ENCODE peak calls at places on chromosome 15, in six cellular contexts. X is Panc1, U is GM23338, J is transverse colon, R is breast epithelium, B is endothelial cell of umbilical vein. K is an unnamed sample.

GRCh38 chr15:46956456-46956855 is 760.8 kb upstream of the SEMA6D start:
- DNase-seq in X (no peak), U (no peak), J (no peak), R (no peak), B (no peak), K (no peak)

GRCh38 chr15:44883219-44883900 is 73.1 kb upstream of the TERB2 start:
- DNase-seq in X (no peak), U (no peak), J (no peak), R (no peak), B (no peak), K (no peak)

GRCh38 chr15:24857094-24857437 is 97.7 kb upstream of the SNRPN start:
- DNase-seq in X (no peak), U (peak; percentile 26), J (no peak), R (no peak), B (peak; percentile 33), K (no peak)

GRCh38 chr15:61155741-61156700 is 73.1 kb downstream of the RORA start:
- DNase-seq in X (no peak), U (peak; percentile 50), J (peak; percentile 18), R (no peak), B (no peak), K (no peak)

GRCh38 chr15:74869726-74870407 is 3.3 kb downstream of the SCAMP2 start:
- DNase-seq in X (no peak), U (no peak), J (peak; percentile 81), R (no peak), B (peak; percentile 43), K (peak; percentile 62)

GRCh38 chr15:77580991-77581682 is 51.6 kb downstream of the LINGO1 start:
- DNase-seq in X (no peak), U (no peak), J (no peak), R (no peak), B (no peak), K (peak; percentile 60)

GRCh38 chr15:87777054-87777498 is 479.5 kb downstream of the NTRK3 start:
- DNase-seq in X (no peak), U (no peak), J (no peak), R (no peak), B (no peak), K (no peak)

GRCh38 chr15:75136118-75136517 is 65.6 kb upstream of the C15orf39 start:
- DNase-seq in X (no peak), U (no peak), J (no peak), R (no peak), B (no peak), K (no peak)

GRCh38 chr15:73926191-73927002 is at the start of gene LOXL1:
- DNase-seq in X (no peak), U (peak; percentile 87), J (peak; percentile 63), R (peak; percentile 57), B (peak; percentile 56), K (peak; percentile 70)

GRCh38 chr15:47644713-47645112 is 72.6 kb upstream of the SEMA6D start:
- DNase-seq in X (no peak), U (no peak), J (no peak), R (no peak), B (no peak), K (no peak)

GRCh38 chr15:51218249-51218648 is 120.1 kb downstream of the CYP19A1 start:
- DNase-seq in X (no peak), U (no peak), J (no peak), R (no peak), B (no peak), K (no peak)

GRCh38 chr15:61449306-61449705 is 220.2 kb upstream of the RORA start:
- DNase-seq in X (no peak), U (peak; percentile 41), J (no peak), R (no peak), B (no peak), K (no peak)

GRCh38 chr15:101043911-101044624 is 124.9 kb downstream of the LRRK1 start:
- DNase-seq in X (no peak), U (no peak), J (peak; percentile 1), R (no peak), B (no peak), K (peak; percentile 16)

GRCh38 chr15:64443747-64444621 is 16.4 kb upstream of the ZNF609 start:
- DNase-seq in X (peak; percentile 55), U (no peak), J (no peak), R (no peak), B (peak; percentile 93), K (no peak)

GRCh38 chr15:57432141-57432701 is 55.9 kb downstream of the CGNL1 start:
- DNase-seq in X (no peak), U (peak; percentile 84), J (no peak), R (no peak), B (peak; percentile 75), K (peak; percentile 53)

GRCh38 chr15:85554852-85555521 is 174.6 kb downstream of the AKAP13 start:
- DNase-seq in X (no peak), U (no peak), J (no peak), R (no peak), B (no peak), K (no peak)

GRCh38 chr15:39869251-39869650 is 50.8 kb downstream of the GPR176 start:
- DNase-seq in X (no peak), U (no peak), J (no peak), R (no peak), B (no peak), K (no peak)

GRCh38 chr15:44215594-44215993 is 20.5 kb upstream of the FRMD5 start:
- DNase-seq in X (peak; percentile 64), U (no peak), J (no peak), R (no peak), B (peak; percentile 61), K (no peak)

GRCh38 chr15:52183562-52184173 is 7.5 kb downstream of the GNB5 start:
- DNase-seq in X (peak; percentile 36), U (peak; percentile 76), J (peak; percentile 19), R (no peak), B (peak; percentile 51), K (peak; percentile 34)

GRCh38 chr15:32125595-32125994 is 95.3 kb downstream of the CHRNA7 start:
- DNase-seq in X (no peak), U (peak; percentile 11), J (no peak), R (no peak), B (no peak), K (no peak)

GRCh38 chr15:32122013-32122412 is 91.7 kb downstream of the CHRNA7 start:
- DNase-seq in X (no peak), U (no peak), J (no peak), R (no peak), B (no peak), K (no peak)

GRCh38 chr15:32120577-32121465 is 90.5 kb downstream of the CHRNA7 start:
- DNase-seq in X (no peak), U (no peak), J (no peak), R (no peak), B (no peak), K (no peak)

GRCh38 chr15:32123473-32123872 is 93.2 kb downstream of the CHRNA7 start:
- DNase-seq in X (no peak), U (no peak), J (no peak), R (no peak), B (no peak), K (no peak)

GRCh38 chr15:32124726-32125125 is 94.4 kb downstream of the CHRNA7 start:
- DNase-seq in X (no peak), U (no peak), J (no peak), R (no peak), B (no peak), K (no peak)
- TF ChIP-seq POLR2AphosphoS5 in X (no peak), U (no peak), J (no peak), R (no peak), B (no peak), K (no peak)

GRCh38 chr15:71782447-71783165 is 27.7 kb upstream of the NR2E3 start:
- DNase-seq in X (no peak), U (no peak), J (no peak), R (no peak), B (no peak), K (no peak)
- TF ChIP-seq POLR2AphosphoS5 in X (no peak), U (no peak), J (no peak), R (no peak), B (no peak), K (no peak)

GRCh38 chr15:28286031-28286430 is 35.9 kb downstream of the HERC2 start:
- DNase-seq in X (no peak), U (no peak), J (no peak), R (no peak), B (no peak), K (no peak)
- TF ChIP-seq POLR2AphosphoS5 in X (no peak), U (no peak), J (no peak), R (no peak), B (no peak), K (no peak)

GRCh38 chr15:48937886-48938285 is 25.8 kb downstream of the SHC4 start:
- DNase-seq in X (no peak), U (no peak), J (no peak), R (no peak), B (no peak), K (no peak)

GRCh38 chr15:48941913-48942312 is 21.8 kb downstream of the SHC4 start:
- DNase-seq in X (no peak), U (no peak), J (no peak), R (no peak), B (no peak), K (no peak)

GRCh38 chr15:48936666-48937065 is 27.1 kb downstream of the SHC4 start:
- DNase-seq in X (no peak), U (no peak), J (no peak), R (no peak), B (no peak), K (no peak)

GRCh38 chr15:48940508-48940907 is 23.2 kb downstream of the SHC4 start:
- DNase-seq in X (no peak), U (no peak), J (no peak), R (no peak), B (no peak), K (no peak)

DNA sequence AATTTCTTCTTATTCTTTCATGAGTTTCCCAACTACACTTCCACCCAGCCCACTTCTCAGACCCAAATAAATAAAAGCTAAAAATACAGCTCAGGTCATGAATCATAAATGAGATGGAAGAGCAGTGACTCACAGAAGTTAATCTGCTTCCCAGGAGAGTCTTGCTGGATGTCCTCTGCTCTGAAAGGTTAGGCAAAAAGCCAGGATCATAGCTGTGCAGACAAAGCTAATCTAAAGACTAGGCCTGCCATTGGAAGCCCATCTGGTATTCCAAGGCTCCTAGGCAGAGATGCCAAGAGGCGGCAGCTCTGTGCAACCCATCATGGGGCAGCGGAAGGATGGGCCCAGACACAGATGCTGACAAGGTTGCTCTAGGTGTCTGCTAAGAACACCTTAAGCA is 24.0 kb downstream of the SHC4 start:
- DNase-seq in X (no peak), U (no peak), J (no peak), R (no peak), B (no peak), K (no peak)
- TF ChIP-seq POLR2AphosphoS5 in X (no peak), U (no peak), J (no peak), R (no peak), B (no peak), K (no peak)

GRCh38 chr15:95793226-95793625 is 537.3 kb upstream of the NR2F2 start:
- DNase-seq in X (no peak), U (no peak), J (no peak), R (no peak), B (no peak), K (no peak)
- TF ChIP-seq POLR2AphosphoS5 in X (no peak), U (no peak), J (no peak), R (no peak), B (no peak), K (no peak)

GRCh38 chr15:70154440-70155347 is 57.0 kb upstream of the TLE3 start:
- DNase-seq in X (no peak), U (peak; percentile 59), J (no peak), R (peak; percentile 10), B (peak; percentile 47), K (no peak)
- TF ChIP-seq POLR2AphosphoS5 in X (no peak), U (no peak), J (no peak), R (no peak), B (no peak), K (no peak)

GRCh38 chr15:33971811-33972210 is 3.5 kb downstream of the CHRM5 start:
- DNase-seq in X (no peak), U (no peak), J (no peak), R (no peak), B (no peak), K (no peak)
- TF ChIP-seq POLR2AphosphoS5 in X (no peak), U (no peak), J (no peak), R (no peak), B (no peak), K (no peak)